ENCODE peak calls at places on chromosomes 3 and 15, in ten cellular contexts. M, T, I, S, K, H, V, D, Y and F are unnamed samples.
A peak's percentile ranks its signal among the peaks of the same experiment; 100 is the strongest.

GRCh38 chr3:131178710-131179375 is 152.2 kb downstream of the NEK11 start:
- DNase-seq in M (no peak), T (no peak), I (no peak), S (no peak), K (no peak), H (no peak), V (no peak), D (no peak), Y (no peak), F (no peak)

GRCh38 chr3:50237754-50238548 is 1.9 kb downstream of the GNAI2 start:
- DNase-seq in M (peak; percentile 74), T (peak; percentile 74), I (peak; percentile 91), S (peak; percentile 89), K (peak; percentile 87), H (peak; percentile 86), V (peak; percentile 81), D (peak; percentile 74), Y (peak; percentile 88), F (peak; percentile 87)

GRCh38 chr3:114221165-114221880 is 16.1 kb downstream of the ZNF80 start:
- DNase-seq in M (peak; percentile 63), T (no peak), I (peak; percentile 61), S (no peak), K (peak; percentile 61), H (no peak), V (peak; percentile 17), D (no peak), Y (peak; percentile 91), F (no peak)

GRCh38 chr3:52405601-52406115 is 39.2 kb downstream of the SEMA3G start:
- DNase-seq in M (no peak), T (no peak), I (no peak), S (no peak), K (no peak), H (no peak), V (no peak), D (peak; percentile 13), Y (no peak), F (no peak)

GRCh38 chr3:46607603-46608028 is 4.7 kb upstream of the FAM240A start:
- DNase-seq in M (peak; percentile 37), T (no peak), I (peak; percentile 11), S (no peak), K (no peak), H (no peak), V (peak; percentile 3), D (no peak), Y (peak; percentile 10), F (no peak)

GRCh38 chr3:194104041-194104751 is 31.8 kb upstream of the HES1 start:
- DNase-seq in M (no peak), T (peak; percentile 75), I (peak; percentile 55), S (peak; percentile 85), K (no peak), H (no peak), V (no peak), D (no peak), Y (no peak), F (peak; percentile 56)

GRCh38 chr3:15429080-15429479 is 1.7 kb downstream of the EAF1 start:
- DNase-seq in M (no peak), T (no peak), I (no peak), S (no peak), K (no peak), H (no peak), V (no peak), D (no peak), Y (no peak), F (no peak)

GRCh38 chr3:123318374-123318773 is 116.6 kb downstream of the SEC22A start:
- DNase-seq in M (no peak), T (no peak), I (no peak), S (no peak), K (no peak), H (no peak), V (no peak), D (no peak), Y (no peak), F (no peak)

GRCh38 chr3:123584284-123584987 is 417 bp downstream of the HACD2 start:
- DNase-seq in M (peak; percentile 23), T (no peak), I (no peak), S (peak; percentile 69), K (peak; percentile 21), H (peak; percentile 70), V (no peak), D (no peak), Y (peak; percentile 31), F (peak; percentile 47)

DNA sequence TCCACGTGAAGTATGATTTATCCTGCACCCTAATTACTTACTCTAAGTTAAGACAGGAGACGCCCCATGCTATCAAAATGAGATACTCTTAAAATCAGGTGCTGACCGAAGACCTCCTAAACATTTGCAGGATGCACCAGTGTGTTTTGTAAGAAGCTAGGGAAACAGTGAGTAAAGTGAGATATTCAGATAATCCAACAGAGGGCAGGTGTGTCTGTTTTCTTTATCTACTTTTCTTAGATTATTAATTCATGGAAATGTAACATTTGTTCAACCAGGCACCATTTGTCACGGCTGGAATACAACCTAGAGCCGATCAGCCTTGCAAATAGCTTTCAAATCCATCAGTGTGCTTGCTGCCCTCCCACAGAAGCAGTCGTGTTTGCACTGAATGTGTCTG is 202.0 kb upstream of the CHRM5 start:
- DNase-seq in M (peak; percentile 28), T (no peak), I (no peak), S (no peak), K (no peak), H (no peak), V (no peak), D (no peak), Y (no peak), F (no peak)
- TF ChIP-seq CTCF in M (no peak), T (no peak), I (no peak), S (no peak), K (no peak), H (no peak), V (peak; percentile 5), D (no peak), Y (no peak), F (no peak)

GRCh38 chr15:31302778-31303433 is 23.7 kb upstream of the KLF13 start:
- DNase-seq in M (no peak), T (no peak), I (peak; percentile 62), S (no peak), K (no peak), H (no peak), V (no peak), D (no peak), Y (no peak), F (peak; percentile 62)
- TF ChIP-seq CTCF in M (peak; percentile 17), T (no peak), I (peak; percentile 44), S (peak; percentile 12), K (peak; percentile 10), H (no peak), V (no peak), D (no peak), Y (no peak), F (peak; percentile 36)

DNA sequence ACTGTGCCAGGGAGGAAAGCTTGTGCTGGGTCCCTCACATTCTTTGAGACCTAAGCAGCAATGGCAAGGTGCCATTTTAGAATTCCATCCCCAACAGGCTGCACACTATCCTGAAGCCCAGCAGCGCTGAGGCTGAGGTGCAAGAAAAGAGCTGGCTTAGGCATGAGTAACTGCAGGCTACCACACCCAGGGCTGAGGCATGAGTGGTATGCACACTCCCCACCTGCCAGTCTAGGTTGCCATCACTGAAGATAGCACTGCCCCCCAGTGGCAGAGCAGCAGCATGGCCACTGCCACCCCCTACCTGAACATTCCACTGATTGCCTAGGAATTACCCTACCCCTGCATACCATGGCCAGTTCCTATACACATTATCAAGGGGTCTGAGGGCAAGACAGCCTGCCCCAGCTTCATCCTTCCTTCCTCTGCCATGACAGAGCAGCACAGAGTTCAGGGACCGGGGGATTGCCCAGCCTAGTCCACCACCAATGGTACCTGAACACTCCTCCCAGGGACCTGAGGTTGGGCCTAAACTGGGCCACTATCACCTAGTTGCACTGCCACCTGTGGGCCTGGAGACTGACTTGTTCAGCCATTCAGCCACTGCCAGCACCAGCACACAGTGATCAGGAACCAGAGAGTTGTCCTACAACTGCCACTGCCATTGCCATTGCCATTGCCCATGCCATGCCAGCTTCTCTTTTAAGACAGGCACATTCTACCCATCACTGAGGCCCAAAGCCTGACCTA is 129.8 kb downstream of the SATB1 start:
- DNase-seq in M (peak; percentile 89), T (peak; percentile 29), I (peak; percentile 62), S (peak; percentile 23), K (peak; percentile 89), H (peak; percentile 81), V (peak; percentile 81), D (no peak), Y (peak; percentile 55), F (peak; percentile 49)
- TF ChIP-seq CTCF in M (peak; percentile 81), T (peak; percentile 42), I (peak; percentile 93), S (peak; percentile 72), K (peak; percentile 36), H (peak; percentile 73), V (peak; percentile 77), D (no peak), Y (peak; percentile 74), F (peak; percentile 65)

GRCh38 chr15:68829068-68829467 is 8.4 kb upstream of the ANP32A start:
- DNase-seq in M (peak; percentile 15), T (no peak), I (peak; percentile 57), S (peak; percentile 53), K (no peak), H (peak; percentile 50), V (no peak), D (no peak), Y (peak; percentile 54), F (peak; percentile 42)
- TF ChIP-seq CTCF in M (peak; percentile 36), T (no peak), I (peak; percentile 52), S (peak; percentile 75), K (peak; percentile 33), H (peak; percentile 41), V (peak; percentile 53), D (no peak), Y (peak; percentile 46), F (peak; percentile 68)

DNA sequence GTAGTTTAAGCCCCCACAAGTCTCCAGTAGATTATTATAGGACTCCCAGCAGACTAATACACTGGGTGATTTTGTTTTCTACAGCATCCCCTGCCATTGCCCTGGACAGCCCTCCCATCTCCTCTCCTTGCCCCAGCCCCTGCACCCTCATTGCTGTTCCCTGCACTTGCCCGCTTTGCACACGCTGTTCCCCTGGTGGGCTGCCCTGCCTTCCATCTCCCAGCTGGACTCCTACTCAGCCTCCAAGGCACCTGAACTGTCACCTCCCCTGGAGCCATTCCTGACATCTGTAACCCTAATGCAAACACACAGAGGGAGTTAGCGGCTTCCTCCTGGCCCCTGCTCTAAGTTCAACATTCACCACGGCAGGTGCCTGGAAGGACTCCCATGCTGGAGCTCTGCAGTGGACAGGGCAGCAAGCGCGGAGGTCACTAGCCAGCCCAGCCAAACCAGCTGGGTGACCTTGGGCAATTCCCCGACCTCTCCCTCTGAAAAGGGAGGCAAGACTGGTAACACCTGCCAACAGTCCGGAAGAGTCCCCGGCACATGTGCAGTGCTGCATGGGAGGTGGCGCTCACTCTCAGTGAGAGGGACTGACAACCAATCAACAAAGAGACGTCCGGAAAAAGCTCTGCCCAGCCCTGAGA is 38.8 kb upstream of the IQSEC1 start:
- DNase-seq in M (no peak), T (no peak), I (no peak), S (no peak), K (no peak), H (no peak), V (no peak), D (no peak), Y (no peak), F (no peak)
- TF ChIP-seq CTCF in M (no peak), T (no peak), I (no peak), S (no peak), K (no peak), H (no peak), V (no peak), D (no peak), Y (no peak), F (no peak)

DNA sequence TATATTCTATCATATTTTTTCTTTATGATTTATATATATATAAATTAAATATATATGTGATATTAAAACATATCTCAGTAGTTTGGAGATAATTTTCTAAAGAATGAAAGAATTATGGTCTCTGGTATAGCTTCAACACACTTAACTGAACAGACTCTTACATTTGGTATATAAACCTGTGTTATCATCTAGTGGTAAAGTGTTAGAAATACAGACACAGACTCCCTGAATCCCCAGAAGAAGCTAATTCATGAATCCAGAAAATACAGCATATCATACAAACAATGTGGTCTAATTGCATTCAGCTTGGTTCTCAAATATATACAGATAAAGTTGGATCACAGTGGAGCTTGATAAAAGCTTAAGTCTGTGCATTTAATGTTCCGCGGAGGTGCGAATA is 1100.4 kb downstream of the ROBO2 start:
- DNase-seq in M (no peak), T (no peak), I (no peak), S (no peak), K (peak; percentile 15), H (no peak), V (peak; percentile 10), D (no peak), Y (no peak), F (no peak)
- TF ChIP-seq CTCF in M (no peak), T (no peak), I (no peak), S (no peak), K (peak; percentile 7), H (no peak), V (peak; percentile 28), D (no peak), Y (no peak), F (no peak)